ENCODE peak calls at places on chromosome 7, in ten cellular contexts. N, S, P, W, V, X, R, J, D and Q are unnamed samples.

GRCh38 chr7:43495572-43495971 is 87.3 kb upstream of the STK17A start:
- DNase-seq in N (no peak), S (no peak), P (no peak), W (no peak), V (no peak), X (no peak), R (no peak), J (no peak), D (no peak), Q (peak)

GRCh38 chr7:369476-369980 is 79.6 kb downstream of the FOXL3 start:
- DNase-seq in N (peak), S (no peak), P (no peak), W (no peak), V (peak), X (peak), R (no peak), J (no peak), D (peak), Q (no peak)

GRCh38 chr7:676972-677385 is 49.5 kb upstream of the DNAAF5 start:
- DNase-seq in N (no peak), S (peak), P (no peak), W (no peak), V (no peak), X (peak), R (no peak), J (no peak), D (no peak), Q (no peak)

GRCh38 chr7:46179211-46179610 is 258.1 kb upstream of the IGFBP3 start:
- DNase-seq in N (no peak), S (no peak), P (no peak), W (no peak), V (no peak), X (no peak), R (no peak), J (no peak), D (no peak), Q (no peak)

GRCh38 chr7:151687523-151688235 is 168.0 kb upstream of the RHEB start:
- DNase-seq in N (peak), S (no peak), P (no peak), W (peak), V (peak), X (peak), R (peak), J (no peak), D (no peak), Q (peak)

GRCh38 chr7:133807610-133808543 is 319.3 kb upstream of the LRGUK start:
- DNase-seq in N (no peak), S (no peak), P (no peak), W (no peak), V (no peak), X (no peak), R (no peak), J (no peak), D (no peak), Q (no peak)

GRCh38 chr7:39811161-39811614 is 138.9 kb upstream of the CDK13 start:
- DNase-seq in N (no peak), S (no peak), P (no peak), W (no peak), V (no peak), X (no peak), R (no peak), J (no peak), D (no peak), Q (peak)

GRCh38 chr7:111192614-111193053 is 101.7 kb downstream of the LRRN3 start:
- DNase-seq in N (no peak), S (no peak), P (no peak), W (peak), V (no peak), X (no peak), R (no peak), J (no peak), D (no peak), Q (no peak)

GRCh38 chr7:99244942-99245341 is 27.7 kb upstream of the MYH16 start:
- DNase-seq in N (no peak), S (no peak), P (no peak), W (no peak), V (no peak), X (no peak), R (no peak), J (no peak), D (no peak), Q (no peak)

GRCh38 chr7:100119701-100120517 is 475 bp downstream of the CNPY4 start:
- DNase-seq in N (peak), S (no peak), P (no peak), W (peak), V (peak), X (peak), R (peak), J (peak), D (no peak), Q (peak)

GRCh38 chr7:88357295-88357694 is 50.6 kb upstream of the STEAP4 start:
- DNase-seq in N (no peak), S (no peak), P (no peak), W (no peak), V (peak), X (no peak), R (no peak), J (no peak), D (no peak), Q (no peak)

GRCh38 chr7:26863504-26864308 is 684 bp downstream of the SKAP2 start:
- DNase-seq in N (no peak), S (no peak), P (peak), W (peak), V (no peak), X (no peak), R (peak), J (no peak), D (no peak), Q (no peak)

GRCh38 chr7:122525355-122525754 is 173.6 kb downstream of the RNF133 start:
- DNase-seq in N (no peak), S (no peak), P (no peak), W (no peak), V (no peak), X (no peak), R (no peak), J (no peak), D (no peak), Q (no peak)

GRCh38 chr7:117715784-117716445 is 157.3 kb downstream of the CTTNBP2 start:
- DNase-seq in N (peak), S (no peak), P (no peak), W (peak), V (no peak), X (no peak), R (peak), J (peak), D (no peak), Q (no peak)

GRCh38 chr7:83248000-83248399 is 85.3 kb upstream of the PCLO start:
- DNase-seq in N (no peak), S (no peak), P (no peak), W (no peak), V (no peak), X (no peak), R (no peak), J (no peak), D (no peak), Q (no peak)

GRCh38 chr7:130913721-130914588 is 179.9 kb upstream of the KLF14 start:
- DNase-seq in N (no peak), S (no peak), P (no peak), W (no peak), V (no peak), X (no peak), R (no peak), J (no peak), D (no peak), Q (no peak)

DNA sequence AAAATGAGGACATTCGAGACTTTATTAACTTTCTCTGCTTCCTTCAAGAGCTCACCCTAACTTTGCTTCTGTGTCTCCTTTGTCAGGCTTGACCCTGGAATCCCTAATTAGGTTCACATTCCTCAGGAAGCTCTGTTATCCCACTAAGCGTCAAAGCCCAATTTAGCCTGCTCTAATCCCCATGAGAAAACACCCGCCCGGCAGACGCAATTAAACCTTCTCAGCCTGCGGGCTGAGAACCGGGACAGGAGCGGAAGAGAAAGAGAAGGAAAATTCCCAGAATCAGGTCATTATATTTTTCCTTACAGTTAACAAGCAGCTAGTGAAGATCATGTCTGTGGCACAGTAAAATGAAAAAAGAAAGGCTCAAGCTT is 93.0 kb downstream of the TNS3 start:
- DNase-seq in N (no peak), S (no peak), P (no peak), W (no peak), V (no peak), X (no peak), R (no peak), J (no peak), D (no peak), Q (no peak)
- TF ChIP-seq POLR2AphosphoS5 in N (no peak), S (no peak), P (no peak), W (no peak), V (no peak), X (no peak), R (no peak), J (no peak), D (no peak), Q (no peak)

GRCh38 chr7:30278386-30278785 is 6.0 kb upstream of the ZNRF2 start:
- DNase-seq in N (no peak), S (no peak), P (no peak), W (no peak), V (no peak), X (no peak), R (no peak), J (no peak), D (no peak), Q (no peak)

GRCh38 chr7:30273552-30273951 is 10.8 kb upstream of the ZNRF2 start:
- DNase-seq in N (no peak), S (no peak), P (no peak), W (no peak), V (no peak), X (no peak), R (peak), J (no peak), D (no peak), Q (no peak)

GRCh38 chr7:30274641-30275040 is 9.8 kb upstream of the ZNRF2 start:
- DNase-seq in N (no peak), S (no peak), P (no peak), W (no peak), V (no peak), X (no peak), R (no peak), J (no peak), D (no peak), Q (no peak)

GRCh38 chr7:30278849-30279505 is 5.4 kb upstream of the ZNRF2 start:
- DNase-seq in N (no peak), S (no peak), P (no peak), W (no peak), V (no peak), X (no peak), R (no peak), J (no peak), D (no peak), Q (no peak)

DNA sequence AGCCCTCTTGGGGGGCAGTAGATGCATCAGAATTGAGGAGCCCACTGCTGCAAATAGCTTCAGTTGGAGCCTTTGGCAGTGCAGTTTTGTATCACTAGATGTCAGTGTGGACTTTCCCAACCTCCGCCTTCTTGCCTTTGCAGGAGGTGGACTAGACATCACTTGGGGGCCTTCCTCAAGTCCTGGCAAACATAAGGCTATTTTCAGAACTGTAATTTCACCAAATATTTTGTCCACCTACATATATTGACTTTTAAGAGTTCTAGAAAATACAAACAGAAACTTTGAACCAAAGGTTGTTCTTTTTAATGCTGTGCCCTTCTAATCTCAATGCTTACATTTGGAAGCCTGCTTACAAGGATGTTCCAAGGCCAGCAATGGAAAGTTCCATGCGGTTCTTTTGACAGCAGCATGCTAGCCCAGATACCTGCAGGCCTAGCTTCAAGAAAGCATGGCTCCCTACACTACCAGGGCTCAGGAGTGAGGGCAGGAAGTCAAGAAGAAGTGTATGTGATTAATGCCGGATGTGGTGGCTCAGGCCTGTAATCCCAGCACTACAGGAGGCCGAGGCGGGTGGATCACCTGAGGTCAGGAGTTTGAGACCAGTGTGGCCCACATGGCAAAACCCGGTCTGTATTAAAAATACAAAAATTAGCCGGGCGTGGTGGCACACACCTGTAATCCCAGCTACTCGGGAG is 8.0 kb upstream of the ZNRF2 start:
- DNase-seq in N (peak), S (no peak), P (no peak), W (peak), V (peak), X (no peak), R (no peak), J (peak), D (no peak), Q (no peak)
- TF ChIP-seq EP300 in N (no peak), S (no peak), P (no peak), W (no peak), V (no peak), X (no peak), R (no peak), J (no peak), D (no peak), Q (no peak)

DNA sequence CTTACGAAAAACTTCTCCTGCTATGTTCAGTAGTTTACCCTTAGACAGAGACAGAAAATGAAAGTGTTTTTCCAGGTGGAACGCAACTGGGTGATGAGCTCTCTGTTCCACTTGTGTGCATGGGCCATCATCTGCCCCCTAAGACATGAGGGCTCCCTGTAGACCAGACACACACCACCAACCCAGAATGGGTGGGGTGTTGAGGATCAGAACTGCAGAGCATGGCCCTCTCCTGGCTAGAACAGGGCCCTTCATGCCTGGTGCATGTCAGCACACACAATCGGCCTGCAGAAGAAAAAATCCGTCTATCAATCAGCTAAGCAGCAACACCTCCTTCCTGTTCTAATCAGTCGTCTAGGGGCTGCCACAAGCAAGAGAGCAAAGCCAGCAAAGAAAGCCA is 186.2 kb upstream of the INHBA start:
- DNase-seq in N (no peak), S (no peak), P (no peak), W (no peak), V (no peak), X (no peak), R (no peak), J (no peak), D (no peak), Q (no peak)
- TF ChIP-seq CTCF in N (no peak), S (no peak), P (no peak), W (no peak), V (no peak), X (no peak), R (no peak), J (no peak), D (no peak), Q (no peak)

GRCh38 chr7:106840342-106840741 is 24.7 kb upstream of the PIK3CG start:
- DNase-seq in N (no peak), S (no peak), P (no peak), W (no peak), V (no peak), X (no peak), R (no peak), J (no peak), D (no peak), Q (no peak)

GRCh38 chr7:106839511-106839910 is 25.6 kb upstream of the PIK3CG start:
- DNase-seq in N (no peak), S (no peak), P (no peak), W (no peak), V (no peak), X (no peak), R (no peak), J (no peak), D (no peak), Q (no peak)

GRCh38 chr7:106844286-106844997 is 20.6 kb upstream of the PIK3CG start:
- DNase-seq in N (no peak), S (no peak), P (no peak), W (no peak), V (no peak), X (no peak), R (no peak), J (no peak), D (no peak), Q (peak)

GRCh38 chr7:106841896-106842390 is 23.1 kb upstream of the PIK3CG start:
- DNase-seq in N (no peak), S (no peak), P (no peak), W (no peak), V (no peak), X (no peak), R (no peak), J (no peak), D (no peak), Q (peak)
- TF ChIP-seq POLR2AphosphoS5 in N (no peak), S (no peak), P (no peak), W (no peak), V (no peak), X (no peak), R (no peak), J (no peak), D (no peak), Q (no peak)

GRCh38 chr7:52917982-52918578 is 117.4 kb upstream of the POM121L12 start:
- DNase-seq in N (no peak), S (no peak), P (no peak), W (no peak), V (no peak), X (no peak), R (peak), J (no peak), D (no peak), Q (no peak)
- TF ChIP-seq EP300 in N (no peak), S (no peak), P (no peak), W (no peak), V (no peak), X (no peak), R (no peak), J (no peak), D (no peak), Q (no peak)

DNA sequence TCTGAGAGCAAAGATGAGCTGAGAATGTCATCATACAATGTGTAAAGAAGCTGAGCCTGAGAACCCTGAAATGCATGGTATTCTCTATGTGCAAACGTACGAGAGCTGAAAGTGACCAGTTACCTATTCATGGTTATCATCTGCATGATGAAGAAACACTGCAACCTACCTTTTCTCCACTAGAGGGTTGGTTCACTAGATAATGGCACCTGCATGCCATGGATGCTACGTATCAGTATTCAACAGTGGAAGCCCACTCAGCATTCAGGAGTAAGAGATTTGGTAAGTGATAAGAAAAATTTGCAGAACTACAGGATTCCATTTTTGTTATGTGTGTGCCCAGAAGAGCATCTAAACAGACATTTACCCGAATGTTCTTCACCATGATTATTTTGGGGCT is 145.4 kb downstream of the PTPRN2 start:
- DNase-seq in N (no peak), S (no peak), P (no peak), W (peak), V (no peak), X (no peak), R (peak), J (no peak), D (no peak), Q (no peak)
- TF ChIP-seq CTCF in N (peak), S (no peak), P (no peak), W (peak), V (no peak), X (no peak), R (peak), J (no peak), D (no peak), Q (no peak)

GRCh38 chr7:14449291-14449690 is 453.3 kb downstream of the DGKB start:
- DNase-seq in N (no peak), S (no peak), P (no peak), W (no peak), V (no peak), X (no peak), R (no peak), J (no peak), D (no peak), Q (no peak)
- TF ChIP-seq POLR2AphosphoS5 in N (no peak), S (no peak), P (no peak), W (no peak), V (no peak), X (no peak), R (no peak), J (no peak), D (no peak), Q (no peak)

DNA sequence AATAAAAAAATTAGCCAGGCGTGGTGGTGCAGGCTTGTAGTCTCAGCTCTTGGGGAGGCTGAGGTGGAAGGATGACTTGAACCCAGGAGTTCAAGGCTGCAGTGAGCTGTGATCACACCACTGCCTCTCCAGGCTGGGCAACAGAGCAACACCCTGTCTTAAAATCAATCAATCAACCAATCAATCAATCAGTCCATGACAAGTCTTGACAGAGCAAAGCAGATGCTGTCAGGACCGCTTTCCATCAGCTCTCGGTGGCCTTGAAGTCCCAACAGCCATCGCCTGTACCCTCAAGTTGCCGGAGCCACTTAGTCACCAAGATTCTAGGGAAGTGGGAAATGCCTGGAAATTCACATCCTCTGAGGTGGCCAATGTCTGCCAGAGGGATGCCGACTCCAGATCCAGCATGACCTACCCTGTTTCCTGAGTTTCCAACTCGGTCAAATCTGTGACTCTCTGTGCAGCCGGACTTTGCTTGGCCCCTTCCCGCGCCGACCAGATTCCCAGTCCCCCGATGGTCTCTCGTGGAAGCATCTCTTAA is 871 bp upstream of the CCL24 start:
- DNase-seq in N (no peak), S (no peak), P (no peak), W (no peak), V (no peak), X (no peak), R (no peak), J (no peak), D (no peak), Q (no peak)
- TF ChIP-seq EP300 in N (no peak), S (no peak), P (no peak), W (no peak), V (no peak), X (no peak), R (no peak), J (no peak), D (no peak), Q (no peak)

DNA sequence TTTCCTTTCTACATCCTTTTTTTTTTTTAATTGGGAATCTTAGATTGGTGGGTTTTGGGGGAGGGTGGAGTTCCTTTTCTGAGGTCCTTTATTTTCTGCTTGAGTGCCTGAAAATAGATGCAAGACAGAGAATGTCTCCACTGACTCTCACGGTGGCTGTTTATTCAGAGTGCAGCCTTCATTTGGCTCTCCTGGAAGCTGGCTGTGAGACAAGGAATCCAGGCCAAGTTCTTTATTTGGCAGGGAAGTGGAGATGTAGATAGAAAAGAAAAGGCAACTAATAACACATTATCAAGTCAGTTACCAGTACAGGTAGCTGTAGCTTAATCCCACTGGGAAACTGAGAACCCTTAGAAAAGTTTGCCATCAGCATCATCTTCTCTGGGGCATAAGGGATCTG is 118.6 kb downstream of the CNTNAP2 start:
- DNase-seq in N (no peak), S (no peak), P (no peak), W (no peak), V (no peak), X (no peak), R (no peak), J (no peak), D (no peak), Q (no peak)
- TF ChIP-seq CTCF in N (no peak), S (no peak), P (no peak), W (no peak), V (no peak), X (no peak), R (no peak), J (no peak), D (no peak), Q (no peak)